ENCODE peak calls at places on chromosomes 12 and 14, in seven cellular contexts. One of them, this sample, is unnamed.

GRCh38 chr12:117622087-117622486 is 260.7 kb upstream of the NOS1 start:
- DNase-seq in glutamatergic neuron: no peak
- DNase-seq in colonic mucosa: no peak
- DNase-seq in nucleus accumbens: no peak
- DNase-seq in cardiac muscle cell: no peak
- DNase-seq in iPS-NIHi11: no peak
- DNase-seq in SK-MEL-5: peak
- DNase-seq in this sample: no peak

GRCh38 chr12:24562761-24563392 is 386.0 kb downstream of the BCAT1 start:
- DNase-seq in cardiac muscle cell: peak
- DNase-seq in glutamatergic neuron: peak
- DNase-seq in colonic mucosa: no peak
- DNase-seq in iPS-NIHi11: peak
- DNase-seq in SK-MEL-5: peak
- DNase-seq in nucleus accumbens: no peak
- DNase-seq in this sample: peak

GRCh38 chr12:15163577-15163976 is 57.6 kb downstream of the RERG start:
- DNase-seq in SK-MEL-5: no peak
- DNase-seq in cardiac muscle cell: peak
- DNase-seq in glutamatergic neuron: no peak
- DNase-seq in iPS-NIHi11: no peak
- DNase-seq in colonic mucosa: no peak
- DNase-seq in nucleus accumbens: no peak
- DNase-seq in this sample: no peak

GRCh38 chr14:20680843-20681347 is 3.5 kb upstream of the RNASE4 start:
- DNase-seq in glutamatergic neuron: no peak
- DNase-seq in nucleus accumbens: no peak
- DNase-seq in cardiac muscle cell: no peak
- DNase-seq in iPS-NIHi11: peak
- DNase-seq in SK-MEL-5: no peak
- DNase-seq in colonic mucosa: peak
- DNase-seq in this sample: no peak

GRCh38 chr14:69906201-69906600 is 27.0 kb downstream of the SMOC1 start:
- DNase-seq in iPS-NIHi11: no peak
- DNase-seq in SK-MEL-5: no peak
- DNase-seq in cardiac muscle cell: no peak
- DNase-seq in colonic mucosa: no peak
- DNase-seq in nucleus accumbens: no peak
- DNase-seq in glutamatergic neuron: no peak
- DNase-seq in this sample: no peak

GRCh38 chr12:20868277-20868676 is 57.8 kb downstream of the SLCO1B3 start:
- DNase-seq in glutamatergic neuron: no peak
- DNase-seq in cardiac muscle cell: no peak
- DNase-seq in nucleus accumbens: no peak
- DNase-seq in colonic mucosa: no peak
- DNase-seq in SK-MEL-5: no peak
- DNase-seq in iPS-NIHi11: no peak
- DNase-seq in this sample: no peak

GRCh38 chr12:123264642-123265041 is 7.0 kb downstream of the CDK2AP1 start:
- DNase-seq in colonic mucosa: no peak
- DNase-seq in SK-MEL-5: peak
- DNase-seq in nucleus accumbens: no peak
- DNase-seq in iPS-NIHi11: peak
- DNase-seq in cardiac muscle cell: no peak
- DNase-seq in glutamatergic neuron: peak
- DNase-seq in this sample: no peak

GRCh38 chr14:71803539-71804260 is 128.5 kb upstream of the RGS6 start:
- DNase-seq in nucleus accumbens: no peak
- DNase-seq in cardiac muscle cell: peak
- DNase-seq in colonic mucosa: no peak
- DNase-seq in glutamatergic neuron: no peak
- DNase-seq in SK-MEL-5: peak
- DNase-seq in iPS-NIHi11: no peak
- DNase-seq in this sample: no peak

GRCh38 chr12:89020689-89021088 is 331.6 kb downstream of the DUSP6 start:
- DNase-seq in cardiac muscle cell: no peak
- DNase-seq in SK-MEL-5: no peak
- DNase-seq in glutamatergic neuron: no peak
- DNase-seq in iPS-NIHi11: no peak
- DNase-seq in colonic mucosa: no peak
- DNase-seq in nucleus accumbens: no peak
- DNase-seq in this sample: no peak

GRCh38 chr14:75323571-75323970 is 44.9 kb downstream of the FOS start:
- DNase-seq in nucleus accumbens: no peak
- DNase-seq in colonic mucosa: no peak
- DNase-seq in SK-MEL-5: no peak
- DNase-seq in iPS-NIHi11: no peak
- DNase-seq in glutamatergic neuron: no peak
- DNase-seq in cardiac muscle cell: no peak
- DNase-seq in this sample: no peak

GRCh38 chr12:74482115-74482514 is 55.5 kb upstream of the ATXN7L3B start:
- DNase-seq in cardiac muscle cell: no peak
- DNase-seq in iPS-NIHi11: no peak
- DNase-seq in SK-MEL-5: no peak
- DNase-seq in colonic mucosa: no peak
- DNase-seq in glutamatergic neuron: no peak
- DNase-seq in nucleus accumbens: no peak
- DNase-seq in this sample: no peak

GRCh38 chr14:76419399-76419798 is 43.5 kb downstream of the ESRRB start:
- DNase-seq in SK-MEL-5: no peak
- DNase-seq in glutamatergic neuron: no peak
- DNase-seq in colonic mucosa: no peak
- DNase-seq in cardiac muscle cell: no peak
- DNase-seq in nucleus accumbens: no peak
- DNase-seq in iPS-NIHi11: no peak
- DNase-seq in this sample: no peak

GRCh38 chr14:100677925-100678765 is 48.5 kb upstream of the DLK1 start:
- DNase-seq in glutamatergic neuron: no peak
- DNase-seq in cardiac muscle cell: peak
- DNase-seq in iPS-NIHi11: peak
- DNase-seq in SK-MEL-5: no peak
- DNase-seq in colonic mucosa: peak
- DNase-seq in nucleus accumbens: no peak
- DNase-seq in this sample: no peak

GRCh38 chr12:50314629-50315312 is 31.5 kb upstream of the LIMA1 start:
- DNase-seq in nucleus accumbens: no peak
- DNase-seq in iPS-NIHi11: peak
- DNase-seq in SK-MEL-5: peak
- DNase-seq in glutamatergic neuron: no peak
- DNase-seq in cardiac muscle cell: peak
- DNase-seq in colonic mucosa: no peak
- DNase-seq in this sample: no peak

GRCh38 chr14:32028599-32028998 is 48.5 kb upstream of the ARHGAP5 start:
- DNase-seq in colonic mucosa: no peak
- DNase-seq in iPS-NIHi11: no peak
- DNase-seq in nucleus accumbens: no peak
- DNase-seq in glutamatergic neuron: no peak
- DNase-seq in SK-MEL-5: no peak
- DNase-seq in cardiac muscle cell: peak
- DNase-seq in this sample: no peak

GRCh38 chr12:98332626-98333025 is 182.8 kb upstream of the TMPO start:
- DNase-seq in SK-MEL-5: peak
- DNase-seq in cardiac muscle cell: no peak
- DNase-seq in glutamatergic neuron: no peak
- DNase-seq in iPS-NIHi11: no peak
- DNase-seq in colonic mucosa: no peak
- DNase-seq in nucleus accumbens: no peak
- DNase-seq in this sample: no peak

This sample was measured in left lobe of liver.